ENCODE peak calls at places on chromosomes 4 and X, in ten cellular contexts. M is Peyer's patch, R is heart left ventricle, F is tibial artery, U is mammary epithelial cell, C is WTC11, N is fibroblast of lung, Z is astrocyte of the spinal cord, W is A673, X is HL-60. T is an unnamed sample.

GRCh38 chr4:53119685-53120084 is 246.2 kb downstream of the SCFD2 start:
- DNase-seq in M (no peak), R (no peak), F (no peak), U (peak; percentile 65), C (peak; percentile 33), N (peak; percentile 81), Z (peak; percentile 68), W (peak; percentile 6), X (no peak), T (no peak)

GRCh38 chr4:124304936-124305335 is 407.6 kb downstream of the ANKRD50 start:
- DNase-seq in M (no peak), R (no peak), F (no peak), U (no peak), C (no peak), N (peak; percentile 37), Z (peak; percentile 82), W (no peak), X (no peak), T (no peak)

GRCh38 chr4:136900706-136901105 is 631.6 kb downstream of the PCDH18 start:
- DNase-seq in M (no peak), R (no peak), F (no peak), U (no peak), C (no peak), N (peak; percentile 84), Z (no peak), W (no peak), X (no peak), T (no peak)

GRCh38 chr4:133152330-133152791 is 3.3 kb downstream of the PCDH10 start:
- DNase-seq in M (no peak), R (no peak), F (peak; percentile 54), U (no peak), C (no peak), N (peak; percentile 60), Z (peak; percentile 37), W (no peak), X (no peak), T (peak; percentile 34)

GRCh38 chr4:996030-996993 is 3.1 kb upstream of the SLC26A1 start:
- DNase-seq in M (no peak), R (no peak), F (no peak), U (no peak), C (no peak), N (no peak), Z (no peak), W (no peak), X (no peak), T (no peak)

GRCh38 chr4:10416441-10416840 is 40.8 kb downstream of the ZNF518B start:
- DNase-seq in M (no peak), R (no peak), F (no peak), U (no peak), C (no peak), N (no peak), Z (no peak), W (no peak), X (no peak), T (no peak)

GRCh38 chr4:145843651-145844050 is 95.0 kb downstream of the ZNF827 start:
- DNase-seq in M (no peak), R (no peak), F (no peak), U (no peak), C (no peak), N (no peak), Z (no peak), W (no peak), X (no peak), T (no peak)

GRCh38 chr4:122739174-122739573 is 6.7 kb downstream of the BBS12 start:
- DNase-seq in M (no peak), R (no peak), F (no peak), U (peak; percentile 83), C (no peak), N (peak; percentile 80), Z (peak; percentile 86), W (no peak), X (no peak), T (no peak)

GRCh38 chr4:95141376-95141775 is 383.6 kb downstream of the BMPR1B start:
- DNase-seq in M (no peak), R (no peak), F (no peak), U (no peak), C (no peak), N (no peak), Z (no peak), W (no peak), X (no peak), T (no peak)

GRCh38 chr4:39331191-39331590 is 35.0 kb downstream of the RFC1 start:
- DNase-seq in M (no peak), R (no peak), F (no peak), U (no peak), C (no peak), N (peak; percentile 58), Z (no peak), W (no peak), X (no peak), T (no peak)

GRCh38 chr4:123349401-123350190 is 47.0 kb upstream of the SPRY1 start:
- DNase-seq in M (no peak), R (peak; percentile 55), F (no peak), U (no peak), C (no peak), N (peak; percentile 72), Z (no peak), W (no peak), X (no peak), T (no peak)

GRCh38 chr4:122710434-122711308 is 21.8 kb upstream of the BBS12 start:
- DNase-seq in M (no peak), R (no peak), F (no peak), U (no peak), C (no peak), N (peak; percentile 23), Z (peak; percentile 23), W (peak; percentile 21), X (no peak), T (no peak)

GRCh38 chr4:119314356-119314755 is 7.6 kb downstream of the FABP2 start:
- DNase-seq in M (peak; percentile 15), R (no peak), F (no peak), U (peak; percentile 36), C (no peak), N (peak; percentile 37), Z (peak; percentile 65), W (peak; percentile 53), X (no peak), T (no peak)

GRCh38 chr4:86414686-86415085 is 54.8 kb upstream of the MAPK10 start:
- DNase-seq in M (no peak), R (no peak), F (no peak), U (no peak), C (no peak), N (no peak), Z (peak; percentile 18), W (no peak), X (no peak), T (no peak)

DNA sequence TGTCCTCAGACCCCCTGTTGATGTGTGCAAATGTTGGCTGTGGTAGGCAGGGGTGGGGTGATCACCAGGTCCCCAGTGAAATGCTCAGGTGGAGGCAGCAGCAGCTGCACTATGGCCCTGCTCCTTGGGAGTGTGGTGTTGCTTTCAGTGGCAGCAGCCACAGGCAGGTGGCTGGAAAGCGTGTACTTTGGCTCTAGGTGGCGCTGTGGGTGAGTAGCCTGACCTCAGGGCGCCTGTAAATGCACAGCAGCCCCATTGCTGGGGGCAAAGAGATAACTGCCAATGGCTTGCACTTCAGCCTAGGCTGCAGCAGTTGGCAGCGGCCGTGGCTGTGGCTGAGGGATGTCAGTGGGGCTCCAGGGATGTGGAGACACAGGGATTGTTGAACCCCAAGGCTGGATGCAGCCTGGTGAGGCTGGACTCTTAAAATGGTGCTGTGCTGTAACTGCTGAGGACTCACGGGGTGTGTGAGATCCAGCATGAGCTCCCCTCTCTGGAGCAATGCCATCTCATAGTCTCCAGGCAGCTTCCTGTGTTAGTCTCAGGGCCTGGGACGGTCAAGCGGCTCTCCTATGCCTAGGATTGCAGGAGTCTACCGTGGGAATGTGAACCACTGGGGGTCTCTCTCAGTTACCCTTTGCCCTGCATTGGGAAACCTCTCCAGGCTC is 421.7 kb upstream of the HTR2C start:
- DNase-seq in M (no peak), R (no peak), F (no peak), U (no peak), C (peak; percentile 72), N (no peak), Z (no peak), W (no peak), X (no peak), T (peak; percentile 26)
- TF ChIP-seq CTCF in M (no peak), R (no peak), F (no peak), U (no peak), C (peak; percentile 38), N (no peak), Z (no peak), W (no peak), X (no peak), T (no peak)

GRCh38 chr4:6076391-6076790 is 58.2 kb upstream of the C4orf50 start:
- DNase-seq in M (no peak), R (no peak), F (no peak), U (no peak), C (peak; percentile 43), N (no peak), Z (no peak), W (no peak), X (no peak), T (no peak)
- TF ChIP-seq CTCF in M (no peak), R (no peak), F (no peak), U (no peak), C (peak; percentile 24), N (no peak), Z (no peak), W (peak; percentile 41), X (no peak), T (peak; percentile 27)

DNA sequence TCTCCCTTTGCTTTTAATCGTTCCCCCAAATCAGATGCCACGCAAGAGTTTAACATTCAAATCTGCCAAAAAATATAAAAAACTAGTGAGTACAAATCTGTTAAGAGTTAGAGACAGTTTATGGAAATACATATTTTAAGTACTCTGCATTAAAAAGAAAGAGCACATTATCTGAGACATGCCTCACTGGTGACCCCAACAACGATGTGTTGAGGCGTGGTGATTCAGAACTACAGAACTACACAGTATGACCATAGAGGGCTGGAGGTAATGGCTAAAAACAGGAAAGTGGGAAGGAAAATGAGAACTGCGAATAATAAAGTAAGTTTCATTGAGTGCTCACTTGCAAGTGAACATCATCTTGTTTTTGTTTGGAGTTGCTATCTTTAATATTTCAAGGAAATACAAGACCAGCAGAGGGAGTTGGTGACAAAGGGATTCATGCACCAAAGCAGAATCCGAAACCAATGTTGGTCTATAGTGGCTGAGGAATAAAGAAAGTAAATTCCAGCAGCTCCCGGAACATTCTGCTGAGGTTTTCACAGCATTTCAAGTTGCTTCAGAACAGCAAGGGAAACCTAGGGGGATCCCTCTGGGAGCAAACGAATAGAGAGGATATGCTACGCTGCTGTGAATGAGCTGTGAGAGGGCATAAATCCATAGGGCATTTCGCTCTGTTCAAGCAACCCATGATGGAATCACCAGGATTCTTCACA is 92.2 kb downstream of the DCHS2 start:
- DNase-seq in M (no peak), R (no peak), F (no peak), U (peak; percentile 19), C (no peak), N (no peak), Z (peak; percentile 40), W (peak; percentile 49), X (no peak), T (no peak)
- TF ChIP-seq CTCF in M (peak; percentile 20), R (no peak), F (peak; percentile 29), U (peak; percentile 56), C (no peak), N (peak; percentile 36), Z (peak; percentile 19), W (peak; percentile 55), X (no peak), T (peak; percentile 29)

DNA sequence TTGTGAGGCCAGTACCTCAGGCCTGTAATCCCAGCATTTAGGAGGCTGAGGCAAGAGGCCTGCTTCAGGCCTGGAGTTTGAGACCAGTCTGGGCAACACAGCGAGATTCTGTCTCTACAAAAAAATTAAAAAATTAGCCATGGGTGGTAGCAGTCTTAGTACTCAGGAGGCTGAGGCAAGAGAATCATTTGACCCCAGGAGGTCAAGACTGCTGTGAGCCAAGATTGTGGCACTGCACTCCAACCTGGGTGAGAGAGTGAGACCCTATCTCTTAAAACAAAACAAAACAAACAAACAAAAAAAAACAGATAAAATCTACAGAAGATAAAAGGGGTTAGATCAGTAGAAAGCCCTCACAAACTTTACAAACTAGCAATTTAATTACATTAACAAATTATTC is 80.7 kb downstream of the MAB21L2 start:
- DNase-seq in M (no peak), R (no peak), F (no peak), U (no peak), C (no peak), N (no peak), Z (no peak), W (no peak), X (no peak), T (no peak)
- TF ChIP-seq CTCF in M (no peak), R (no peak), F (no peak), U (no peak), C (no peak), N (no peak), Z (no peak), W (no peak), X (no peak), T (no peak)

T was measured in glutamatergic neuron.